ENCODE peak calls at places on chromosomes 1 and 21, in five cellular contexts. One of them, this sample, is unnamed.

GRCh38 chr1:11566042-11566825 is 87.3 kb downstream of the DISP3 start:
- DNase-seq in PC-9: no peak
- DNase-seq in choroid plexus epithelial cell: no peak
- DNase-seq in prostate gland: no peak
- DNase-seq in IMR-90: no peak
- DNase-seq in this sample: no peak

GRCh38 chr1:19007491-19008441 is 51.3 kb upstream of the IFFO2 start:
- DNase-seq in PC-9: peak
- DNase-seq in choroid plexus epithelial cell: no peak
- DNase-seq in prostate gland: peak
- DNase-seq in IMR-90: no peak
- DNase-seq in this sample: peak

GRCh38 chr1:156815307-156815826 is 1.3 kb downstream of the SH2D2A start:
- DNase-seq in PC-9: peak
- DNase-seq in choroid plexus epithelial cell: peak
- DNase-seq in prostate gland: no peak
- DNase-seq in IMR-90: peak
- DNase-seq in this sample: peak

GRCh38 chr1:94027735-94028515 is 93.0 kb downstream of the ABCA4 start:
- DNase-seq in PC-9: no peak
- DNase-seq in choroid plexus epithelial cell: no peak
- DNase-seq in prostate gland: no peak
- DNase-seq in IMR-90: no peak
- DNase-seq in this sample: no peak

GRCh38 chr21:37459575-37459974 is 93.0 kb downstream of the DYRK1A start:
- DNase-seq in PC-9: no peak
- DNase-seq in choroid plexus epithelial cell: peak
- DNase-seq in prostate gland: no peak
- DNase-seq in IMR-90: peak
- DNase-seq in this sample: no peak

GRCh38 chr1:40711465-40712404 is 20.2 kb downstream of the NFYC start:
- DNase-seq in PC-9: peak
- DNase-seq in choroid plexus epithelial cell: peak
- DNase-seq in prostate gland: peak
- DNase-seq in IMR-90: peak
- DNase-seq in this sample: no peak

GRCh38 chr21:41596241-41596925 is 88.4 kb upstream of the TMPRSS2 start:
- DNase-seq in PC-9: no peak
- DNase-seq in choroid plexus epithelial cell: no peak
- DNase-seq in prostate gland: no peak
- DNase-seq in IMR-90: no peak
- DNase-seq in this sample: peak

GRCh38 chr1:114040273-114041043 is 61.2 kb downstream of the OLFML3 start:
- DNase-seq in PC-9: peak
- DNase-seq in choroid plexus epithelial cell: peak
- DNase-seq in prostate gland: no peak
- DNase-seq in IMR-90: no peak
- DNase-seq in this sample: no peak

GRCh38 chr1:50562106-50562505 is 138.9 kb upstream of the DMRTA2 start:
- DNase-seq in PC-9: no peak
- DNase-seq in choroid plexus epithelial cell: no peak
- DNase-seq in prostate gland: no peak
- DNase-seq in IMR-90: no peak
- DNase-seq in this sample: no peak

GRCh38 chr1:247614625-247615024 is 9.2 kb downstream of the OR2G3 start:
- DNase-seq in PC-9: no peak
- DNase-seq in choroid plexus epithelial cell: no peak
- DNase-seq in prostate gland: no peak
- DNase-seq in IMR-90: no peak
- DNase-seq in this sample: no peak

GRCh38 chr1:58879464-58879863 is 95.6 kb upstream of the JUN start:
- DNase-seq in PC-9: no peak
- DNase-seq in choroid plexus epithelial cell: peak
- DNase-seq in prostate gland: no peak
- DNase-seq in IMR-90: peak
- DNase-seq in this sample: no peak

GRCh38 chr1:50981741-50982140 is 11.7 kb downstream of the CDKN2C start:
- DNase-seq in PC-9: no peak
- DNase-seq in choroid plexus epithelial cell: no peak
- DNase-seq in prostate gland: no peak
- DNase-seq in IMR-90: no peak
- DNase-seq in this sample: no peak

GRCh38 chr1:232352366-232352765 is 277.6 kb downstream of the SIPA1L2 start:
- DNase-seq in PC-9: no peak
- DNase-seq in choroid plexus epithelial cell: no peak
- DNase-seq in prostate gland: no peak
- DNase-seq in IMR-90: no peak
- DNase-seq in this sample: no peak

GRCh38 chr1:73009311-73009710 is 727.0 kb upstream of the NEGR1 start:
- DNase-seq in PC-9: no peak
- DNase-seq in choroid plexus epithelial cell: no peak
- DNase-seq in prostate gland: no peak
- DNase-seq in IMR-90: no peak
- DNase-seq in this sample: no peak

GRCh38 chr1:184052194-184052559 is 647 bp downstream of the TSEN15 start:
- DNase-seq in PC-9: no peak
- DNase-seq in choroid plexus epithelial cell: peak
- DNase-seq in prostate gland: no peak
- DNase-seq in IMR-90: no peak
- DNase-seq in this sample: no peak

GRCh38 chr1:24991242-24992037 is 61.4 kb upstream of the RUNX3 start:
- DNase-seq in PC-9: no peak
- DNase-seq in choroid plexus epithelial cell: no peak
- DNase-seq in prostate gland: no peak
- DNase-seq in IMR-90: no peak
- DNase-seq in this sample: no peak
- TF ChIP-seq CTCF in PC-9: no peak
- TF ChIP-seq CTCF in choroid plexus epithelial cell: no peak
- TF ChIP-seq CTCF in prostate gland: no peak
- TF ChIP-seq CTCF in IMR-90: no peak
- TF ChIP-seq CTCF in this sample: no peak

GRCh38 chr1:227925582-227926198 is 22.0 kb downstream of the WNT9A start:
- DNase-seq in PC-9: no peak
- DNase-seq in choroid plexus epithelial cell: no peak
- DNase-seq in prostate gland: no peak
- DNase-seq in IMR-90: no peak
- DNase-seq in this sample: no peak

GRCh38 chr1:227924168-227924837 is 23.4 kb downstream of the WNT9A start:
- DNase-seq in PC-9: no peak
- DNase-seq in choroid plexus epithelial cell: no peak
- DNase-seq in prostate gland: no peak
- DNase-seq in IMR-90: no peak
- DNase-seq in this sample: no peak

GRCh38 chr1:227926216-227926791 is 21.4 kb downstream of the WNT9A start:
- DNase-seq in PC-9: no peak
- DNase-seq in choroid plexus epithelial cell: no peak
- DNase-seq in prostate gland: no peak
- DNase-seq in IMR-90: no peak
- DNase-seq in this sample: no peak

GRCh38 chr1:227923353-227924167 is 24.2 kb downstream of the WNT9A start:
- DNase-seq in PC-9: no peak
- DNase-seq in choroid plexus epithelial cell: no peak
- DNase-seq in prostate gland: no peak
- DNase-seq in IMR-90: no peak
- DNase-seq in this sample: no peak

GRCh38 chr1:227924838-227925574 is 22.7 kb downstream of the WNT9A start:
- DNase-seq in PC-9: no peak
- DNase-seq in choroid plexus epithelial cell: no peak
- DNase-seq in prostate gland: no peak
- DNase-seq in IMR-90: no peak
- DNase-seq in this sample: no peak
- H3K4me3 ChIP-seq in PC-9: no peak
- H3K4me3 ChIP-seq in choroid plexus epithelial cell: no peak
- H3K4me3 ChIP-seq in prostate gland: no peak
- H3K4me3 ChIP-seq in IMR-90: no peak
- H3K4me3 ChIP-seq in this sample: no peak

GRCh38 chr1:13570924-13571323 is 12.7 kb upstream of the PDPN start:
- DNase-seq in PC-9: no peak
- DNase-seq in choroid plexus epithelial cell: peak
- DNase-seq in prostate gland: no peak
- DNase-seq in IMR-90: no peak
- DNase-seq in this sample: no peak
- TF ChIP-seq CTCF in PC-9: peak
- TF ChIP-seq CTCF in choroid plexus epithelial cell: peak
- TF ChIP-seq CTCF in prostate gland: no peak
- TF ChIP-seq CTCF in IMR-90: no peak
- TF ChIP-seq CTCF in this sample: peak

GRCh38 chr1:56550132-56550531 is 29.2 kb downstream of the PLPP3 start:
- DNase-seq in PC-9: no peak
- DNase-seq in choroid plexus epithelial cell: no peak
- DNase-seq in prostate gland: no peak
- DNase-seq in IMR-90: no peak
- DNase-seq in this sample: no peak
- H3K4me3 ChIP-seq in PC-9: no peak
- H3K4me3 ChIP-seq in choroid plexus epithelial cell: no peak
- H3K4me3 ChIP-seq in prostate gland: no peak
- H3K4me3 ChIP-seq in IMR-90: no peak
- H3K4me3 ChIP-seq in this sample: no peak